ENCODE peak calls at places on chromosomes 4 and X, in six cellular contexts. One of them, this sample, is unnamed.
A peak's percentile ranks its signal among the peaks of the same experiment; 100 is the strongest.

GRCh38 chr4:39037491-39037825 is 5.2 kb upstream of the TMEM156 start:
- DNase-seq in ascending aorta: no peak
- DNase-seq in tibial nerve: no peak
- DNase-seq in heart right ventricle: no peak
- DNase-seq in Peyer's patch: no peak
- DNase-seq in pancreas: no peak
- DNase-seq in this sample: no peak

GRCh38 chr4:105057370-105058096 is 89.1 kb upstream of the TET2 start:
- DNase-seq in ascending aorta: no peak
- DNase-seq in tibial nerve: no peak
- DNase-seq in heart right ventricle: no peak
- DNase-seq in Peyer's patch: no peak
- DNase-seq in pancreas: no peak
- DNase-seq in this sample: no peak

GRCh38 chr4:1351854-1352633 is 5.0 kb downstream of the UVSSA start:
- DNase-seq in ascending aorta: no peak
- DNase-seq in tibial nerve: peak; percentile 91
- DNase-seq in heart right ventricle: peak; percentile 81
- DNase-seq in Peyer's patch: peak; percentile 91
- DNase-seq in pancreas: peak; percentile 99
- DNase-seq in this sample: peak; percentile 71

GRCh38 chrX:93695981-93696380 is 22.0 kb downstream of the FAM133A start:
- DNase-seq in ascending aorta: no peak
- DNase-seq in tibial nerve: no peak
- DNase-seq in heart right ventricle: no peak
- DNase-seq in Peyer's patch: no peak
- DNase-seq in pancreas: no peak
- DNase-seq in this sample: no peak

GRCh38 chrX:989959-990510 is 222.4 kb downstream of the CRLF2 start:
- DNase-seq in ascending aorta: peak; percentile 79
- DNase-seq in tibial nerve: peak; percentile 7
- DNase-seq in heart right ventricle: peak; percentile 78
- DNase-seq in Peyer's patch: peak; percentile 87
- DNase-seq in pancreas: peak; percentile 66
- DNase-seq in this sample: peak; percentile 29

GRCh38 chrX:122625821-122626220 is 558.3 kb upstream of the GRIA3 start:
- DNase-seq in ascending aorta: no peak
- DNase-seq in tibial nerve: no peak
- DNase-seq in heart right ventricle: no peak
- DNase-seq in Peyer's patch: no peak
- DNase-seq in pancreas: no peak
- DNase-seq in this sample: no peak

GRCh38 chr4:103075894-103076776 is at the start of gene SLC9B2:
- DNase-seq in ascending aorta: no peak
- DNase-seq in tibial nerve: peak; percentile 38
- DNase-seq in heart right ventricle: peak; percentile 62
- DNase-seq in Peyer's patch: peak; percentile 71
- DNase-seq in pancreas: peak; percentile 80
- DNase-seq in this sample: peak; percentile 68

GRCh38 chr4:5378002-5378401 is 326.7 kb downstream of the STK32B start:
- DNase-seq in ascending aorta: no peak
- DNase-seq in tibial nerve: peak; percentile 24
- DNase-seq in heart right ventricle: no peak
- DNase-seq in Peyer's patch: no peak
- DNase-seq in pancreas: no peak
- DNase-seq in this sample: no peak

GRCh38 chrX:39819921-39820849 is 277.6 kb downstream of the BCOR start:
- DNase-seq in ascending aorta: no peak
- DNase-seq in tibial nerve: peak; percentile 6
- DNase-seq in heart right ventricle: no peak
- DNase-seq in Peyer's patch: no peak
- DNase-seq in pancreas: no peak
- DNase-seq in this sample: no peak

GRCh38 chr4:8319061-8319460 is 49.5 kb downstream of the HTRA3 start:
- DNase-seq in ascending aorta: peak; percentile 7
- DNase-seq in tibial nerve: no peak
- DNase-seq in heart right ventricle: no peak
- DNase-seq in Peyer's patch: no peak
- DNase-seq in pancreas: no peak
- DNase-seq in this sample: no peak
- H3K4me1 ChIP-seq in ascending aorta: no peaks in the 10 kb centered on the region
- H3K4me1 ChIP-seq in tibial nerve: peaks cover 24% of the 10 kb centered on the region
- H3K4me1 ChIP-seq in heart right ventricle: peaks cover 21% of the 10 kb centered on the region
- H3K4me1 ChIP-seq in Peyer's patch: no peaks in the 10 kb centered on the region
- H3K4me1 ChIP-seq in pancreas: no peaks in the 10 kb centered on the region
- H3K4me1 ChIP-seq in this sample: no peaks in the 10 kb centered on the region

DNA sequence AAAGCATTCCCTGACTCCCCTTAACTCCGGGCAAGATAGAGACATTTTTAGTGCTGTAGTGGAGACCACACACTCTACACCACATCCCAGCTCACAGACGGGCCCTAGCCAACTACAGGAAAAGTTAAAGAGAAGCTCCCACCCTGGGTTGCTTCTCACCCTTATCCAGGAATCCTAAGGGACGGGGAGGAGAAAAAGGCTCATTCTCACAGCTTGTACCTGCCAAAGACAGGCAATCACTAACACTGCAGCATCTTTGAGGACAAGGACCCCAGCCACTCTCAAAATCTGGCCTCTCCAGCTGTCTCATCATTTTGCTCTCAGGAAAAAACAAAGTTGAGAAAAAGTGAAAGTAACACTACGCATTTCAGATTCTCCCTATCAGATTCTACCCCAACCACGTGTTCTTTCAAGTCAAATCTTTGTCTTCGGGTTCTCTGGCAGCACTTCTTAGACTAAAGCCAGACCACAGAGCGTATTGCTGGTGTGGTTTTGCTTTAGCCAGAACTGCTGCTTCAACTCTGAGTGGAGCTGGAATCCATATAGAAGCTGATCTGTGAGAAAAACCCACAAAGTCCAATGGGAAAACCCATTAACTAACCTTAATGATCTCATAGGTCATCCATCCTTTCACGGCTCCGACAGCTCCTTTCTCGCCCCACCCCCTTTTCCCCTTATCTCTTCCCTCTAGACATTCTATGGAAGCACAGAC is 605.9 kb upstream of the DIPK2B start:
- DNase-seq in ascending aorta: no peak
- DNase-seq in tibial nerve: no peak
- DNase-seq in heart right ventricle: no peak
- DNase-seq in Peyer's patch: peak; percentile 33
- DNase-seq in pancreas: no peak
- DNase-seq in this sample: peak; percentile 76
- H3K4me3 ChIP-seq in ascending aorta: peak overlapping the region; percentile 38
- H3K4me3 ChIP-seq in tibial nerve: peak overlapping the region; percentile 39
- H3K4me3 ChIP-seq in heart right ventricle: peak overlapping the region; percentile 46
- H3K4me3 ChIP-seq in Peyer's patch: peak overlapping the region; percentile 22
- H3K4me3 ChIP-seq in pancreas: no peak overlapping the region
- H3K4me3 ChIP-seq in this sample: peak overlapping the region; percentile 58

GRCh38 chrX:130179170-130179569 is 7.4 kb downstream of the RAB33A start:
- DNase-seq in ascending aorta: no peak
- DNase-seq in tibial nerve: no peak
- DNase-seq in heart right ventricle: no peak
- DNase-seq in Peyer's patch: no peak
- DNase-seq in pancreas: no peak
- DNase-seq in this sample: no peak
- H3K27ac ChIP-seq in ascending aorta: no peak overlapping the region
- H3K27ac ChIP-seq in tibial nerve: no peak overlapping the region
- H3K27ac ChIP-seq in heart right ventricle: no peak overlapping the region
- H3K27ac ChIP-seq in Peyer's patch: no peak overlapping the region
- H3K27ac ChIP-seq in pancreas: no peak overlapping the region
- H3K27ac ChIP-seq in this sample: peak overlapping the region; percentile 57

GRCh38 chr4:40306991-40307390 is 28.1 kb upstream of the CHRNA9 start:
- DNase-seq in ascending aorta: no peak
- DNase-seq in tibial nerve: no peak
- DNase-seq in heart right ventricle: no peak
- DNase-seq in Peyer's patch: peak; percentile 35
- DNase-seq in pancreas: no peak
- DNase-seq in this sample: no peak

GRCh38 chr4:40307627-40308497 is 27.3 kb upstream of the CHRNA9 start:
- DNase-seq in ascending aorta: no peak
- DNase-seq in tibial nerve: peak; percentile 20
- DNase-seq in heart right ventricle: peak; percentile 33
- DNase-seq in Peyer's patch: peak; percentile 82
- DNase-seq in pancreas: no peak
- DNase-seq in this sample: peak; percentile 60

GRCh38 chr4:40310225-40310624 is 24.9 kb upstream of the CHRNA9 start:
- DNase-seq in ascending aorta: no peak
- DNase-seq in tibial nerve: no peak
- DNase-seq in heart right ventricle: no peak
- DNase-seq in Peyer's patch: no peak
- DNase-seq in pancreas: no peak
- DNase-seq in this sample: no peak

GRCh38 chr4:40309250-40309774 is 25.8 kb upstream of the CHRNA9 start:
- DNase-seq in ascending aorta: peak; percentile 59
- DNase-seq in tibial nerve: peak; percentile 98
- DNase-seq in heart right ventricle: peak; percentile 88
- DNase-seq in Peyer's patch: peak; percentile 98
- DNase-seq in pancreas: peak; percentile 97
- DNase-seq in this sample: peak; percentile 89

DNA sequence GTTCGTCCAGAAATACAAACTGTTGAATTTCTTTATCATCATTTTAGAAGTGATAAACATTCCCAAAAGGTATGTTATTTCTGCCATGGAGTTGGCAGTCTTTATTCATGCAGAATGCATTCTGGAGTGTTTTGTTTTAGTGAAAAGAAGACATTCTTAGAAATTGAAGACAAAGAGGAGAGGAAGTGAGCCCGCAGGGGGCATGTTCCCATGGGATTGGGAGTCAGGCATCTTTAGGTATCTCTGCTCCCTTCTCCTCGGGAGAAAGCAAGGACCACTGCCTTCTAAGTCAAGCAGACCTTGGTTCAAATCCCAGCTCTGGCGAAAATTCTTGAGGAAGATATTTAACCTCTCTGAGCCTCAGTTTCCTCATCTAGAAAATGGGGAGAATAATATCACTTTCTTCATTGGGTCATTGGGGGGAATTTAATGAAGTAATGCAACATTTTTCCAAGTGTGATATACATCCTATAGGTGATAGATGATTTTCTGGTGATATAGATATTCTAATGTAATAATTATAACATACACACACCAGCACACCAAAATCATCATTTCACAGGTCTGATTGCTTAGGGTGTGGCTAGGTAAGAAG is 26.5 kb upstream of the CHRNA9 start:
- DNase-seq in ascending aorta: no peak
- DNase-seq in tibial nerve: no peak
- DNase-seq in heart right ventricle: no peak
- DNase-seq in Peyer's patch: no peak
- DNase-seq in pancreas: no peak
- DNase-seq in this sample: no peak
- H3K4me1 ChIP-seq in ascending aorta: no peaks in the 10 kb centered on the region
- H3K4me1 ChIP-seq in tibial nerve: peaks cover 8% of the 10 kb centered on the region
- H3K4me1 ChIP-seq in heart right ventricle: no peaks in the 10 kb centered on the region
- H3K4me1 ChIP-seq in Peyer's patch: no peaks in the 10 kb centered on the region
- H3K4me1 ChIP-seq in pancreas: no peaks in the 10 kb centered on the region
- H3K4me1 ChIP-seq in this sample: peaks cover 54% of the 10 kb centered on the region

This sample was measured in naive thymus-derived CD4-positive, alpha-beta T cell.